ENCODE peak calls at places on chromosome 18, in seven cellular contexts. H is body of pancreas, Y is AG09309, Q is fibroblast of villous mesenchyme, E is Panc1, K is mesothelial cell of epicardium, L is epithelial cell of esophagus. V is an unnamed sample.

GRCh38 chr18:22900558-22901183 is 32.5 kb upstream of the RBBP8 start:
- DNase-seq in H (peak; percentile 65), Y (no peak), Q (no peak), E (no peak), K (no peak), L (no peak), V (peak; percentile 30)

GRCh38 chr18:58202406-58202730 is 158.3 kb downstream of the NEDD4L start:
- DNase-seq in H (no peak), Y (no peak), Q (no peak), E (no peak), K (no peak), L (peak; percentile 89), V (no peak)

GRCh38 chr18:10519999-10520935 is 5.6 kb upstream of the NAPG start:
- DNase-seq in H (peak; percentile 86), Y (peak; percentile 86), Q (peak; percentile 96), E (peak; percentile 33), K (peak; percentile 54), L (peak; percentile 88), V (peak; percentile 87)

GRCh38 chr18:23529597-23529996 is 26.3 kb downstream of the RMC1 start:
- DNase-seq in H (no peak), Y (no peak), Q (peak; percentile 59), E (peak; percentile 33), K (no peak), L (peak; percentile 90), V (no peak)

GRCh38 chr18:3605562-3606443 is 155.8 kb downstream of the TGIF1 start:
- DNase-seq in H (no peak), Y (no peak), Q (peak; percentile 72), E (no peak), K (no peak), L (no peak), V (no peak)

GRCh38 chr18:28526196-28526595 is 349.3 kb upstream of the CDH2 start:
- DNase-seq in H (no peak), Y (no peak), Q (no peak), E (no peak), K (no peak), L (no peak), V (no peak)

GRCh38 chr18:7600528-7601248 is 33.6 kb downstream of the PTPRM start:
- DNase-seq in H (no peak), Y (no peak), Q (no peak), E (no peak), K (no peak), L (no peak), V (no peak)

GRCh38 chr18:2797951-2798350 is 48.9 kb upstream of the EMILIN2 start:
- DNase-seq in H (no peak), Y (no peak), Q (no peak), E (no peak), K (no peak), L (no peak), V (no peak)

GRCh38 chr18:58196881-58197872 is 153.2 kb downstream of the NEDD4L start:
- DNase-seq in H (no peak), Y (no peak), Q (no peak), E (no peak), K (no peak), L (no peak), V (no peak)

GRCh38 chr18:2656237-2657042 is 914 bp downstream of the SMCHD1 start:
- DNase-seq in H (peak; percentile 56), Y (no peak), Q (peak; percentile 70), E (no peak), K (peak; percentile 24), L (peak; percentile 43), V (no peak)

GRCh38 chr18:14747513-14748474 is at the start of gene ANKRD30B:
- DNase-seq in H (no peak), Y (no peak), Q (no peak), E (no peak), K (no peak), L (no peak), V (no peak)

GRCh38 chr18:58845913-58846312 is 18.8 kb upstream of the ZNF532 start:
- DNase-seq in H (no peak), Y (no peak), Q (no peak), E (no peak), K (no peak), L (peak; percentile 14), V (no peak)

GRCh38 chr18:23718731-23719130 is 29.5 kb downstream of the LAMA3 start:
- DNase-seq in H (no peak), Y (no peak), Q (no peak), E (no peak), K (no peak), L (peak; percentile 16), V (no peak)

GRCh38 chr18:48803951-48804855 is 146.6 kb downstream of the SMAD7 start:
- DNase-seq in H (peak; percentile 5), Y (no peak), Q (no peak), E (no peak), K (no peak), L (no peak), V (no peak)

GRCh38 chr18:21444465-21445023 is 156.0 kb downstream of the ESCO1 start:
- DNase-seq in H (peak; percentile 22), Y (peak; percentile 24), Q (peak; percentile 71), E (peak; percentile 36), K (no peak), L (peak; percentile 77), V (peak; percentile 29)

GRCh38 chr18:37669991-37670534 is 104.5 kb upstream of the CELF4 start:
- DNase-seq in H (no peak), Y (no peak), Q (no peak), E (no peak), K (no peak), L (no peak), V (no peak)

GRCh38 chr18:5294618-5295230 is 802 bp downstream of the ZBTB14 start:
- DNase-seq in H (peak; percentile 66), Y (no peak), Q (peak; percentile 65), E (no peak), K (peak; percentile 36), L (peak; percentile 62), V (peak; percentile 16)

GRCh38 chr18:62812242-62812641 is 96.9 kb downstream of the PHLPP1 start:
- DNase-seq in H (no peak), Y (no peak), Q (peak; percentile 81), E (no peak), K (no peak), L (peak; percentile 24), V (no peak)

GRCh38 chr18:65983750-65984149 is 232.9 kb downstream of the CDH7 start:
- DNase-seq in H (no peak), Y (no peak), Q (no peak), E (no peak), K (no peak), L (peak; percentile 24), V (no peak)
- TF ChIP-seq CTCF in H (no peak), Y (no peak), Q (no peak), E (no peak), K (no peak), L (peak; percentile 45), V (no peak)

DNA sequence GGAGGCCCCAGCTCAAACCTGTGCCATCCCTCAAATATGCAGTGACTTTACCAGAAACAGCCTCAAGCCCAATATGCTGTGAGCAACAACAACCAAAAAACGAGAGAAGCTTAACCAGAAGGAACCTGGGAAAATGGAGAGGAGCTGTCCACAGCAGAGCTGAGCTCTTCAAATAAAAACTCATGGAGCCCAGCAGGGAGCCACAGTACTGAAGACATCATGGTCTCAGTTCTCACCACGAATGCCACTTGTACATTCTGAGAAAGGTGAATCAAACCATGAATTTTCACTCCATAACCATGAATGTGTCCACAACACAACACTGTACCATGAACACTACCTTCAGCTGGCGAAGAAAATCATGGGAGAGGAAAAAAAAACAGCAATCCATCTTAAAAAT is 50.5 kb downstream of the KLHL14 start:
- DNase-seq in H (no peak), Y (no peak), Q (no peak), E (no peak), K (no peak), L (no peak), V (no peak)
- TF ChIP-seq CTCF in H (no peak), Y (no peak), Q (no peak), E (no peak), K (no peak), L (no peak), V (no peak)

GRCh38 chr18:50203801-50204604 is 9.1 kb upstream of the MYO5B start:
- DNase-seq in H (peak; percentile 64), Y (no peak), Q (peak; percentile 37), E (no peak), K (peak; percentile 47), L (peak; percentile 71), V (no peak)
- TF ChIP-seq CTCF in H (peak; percentile 39), Y (peak; percentile 65), Q (peak; percentile 62), E (peak; percentile 68), K (peak; percentile 56), L (peak; percentile 76), V (peak; percentile 54)

DNA sequence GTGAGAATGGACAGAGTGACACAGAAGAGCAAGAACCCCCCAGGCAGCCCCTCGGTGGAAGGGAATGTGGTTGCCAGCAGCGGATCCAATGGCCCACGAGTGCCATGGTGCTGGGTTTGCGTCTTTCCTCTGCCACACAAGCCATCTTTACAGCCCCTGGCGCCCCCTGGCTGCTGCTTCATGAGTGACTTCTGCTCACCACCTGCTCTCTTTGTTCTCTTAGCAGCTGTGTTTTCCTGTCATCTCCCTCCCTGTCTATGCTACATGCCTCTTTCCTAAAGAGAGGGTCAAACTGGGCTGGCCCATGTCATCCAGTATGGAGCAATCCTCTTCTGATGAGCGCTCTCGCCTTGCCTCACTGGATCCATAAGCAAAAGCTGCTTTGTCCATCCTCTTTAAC is 300.0 kb upstream of the SMIM21 start:
- DNase-seq in H (peak; percentile 24), Y (peak; percentile 2), Q (peak; percentile 39), E (peak; percentile 8), K (no peak), L (peak; percentile 2), V (no peak)
- TF ChIP-seq CTCF in H (no peak), Y (peak; percentile 57), Q (peak; percentile 70), E (peak; percentile 77), K (peak; percentile 34), L (no peak), V (peak; percentile 50)

DNA sequence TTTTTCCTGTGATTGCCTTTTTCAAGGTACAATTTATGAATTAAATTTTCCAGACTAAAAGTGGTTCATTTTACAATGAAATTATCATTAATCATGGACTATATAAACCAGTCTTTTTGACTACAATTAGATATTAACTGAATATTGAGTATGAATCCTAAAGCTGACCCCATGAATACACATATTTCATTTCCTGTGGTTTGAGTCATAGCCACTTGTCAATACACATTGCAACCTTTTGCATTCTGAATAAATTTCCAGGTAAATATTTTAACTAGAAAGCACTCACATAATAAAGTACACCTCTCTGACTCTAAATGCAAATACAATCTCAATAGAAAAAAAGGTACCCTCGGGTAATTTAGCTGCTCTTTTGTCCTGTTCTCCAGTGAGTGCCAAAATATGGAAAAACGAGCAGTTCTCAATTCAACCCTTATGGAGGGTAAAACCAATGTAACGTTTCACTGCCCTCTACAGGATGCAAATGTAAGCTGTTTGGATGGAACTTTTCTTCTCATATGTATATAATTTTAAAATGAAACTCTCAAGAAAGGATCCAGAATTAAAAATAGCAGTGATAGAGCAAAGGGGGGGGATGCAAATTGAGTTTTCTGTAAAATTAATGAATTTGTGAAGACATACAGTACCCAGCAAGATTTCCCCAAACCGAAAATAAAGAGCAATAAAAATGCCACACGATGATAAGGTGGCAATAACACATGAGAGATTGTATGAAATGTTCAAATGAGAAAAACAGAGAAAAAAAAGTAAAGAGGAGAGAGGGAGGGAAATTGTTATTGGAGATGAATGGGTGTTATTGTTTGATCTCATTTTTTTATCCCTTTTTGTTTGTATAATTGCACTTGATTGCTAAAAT is 1795.7 kb upstream of the PIK3C3 start:
- DNase-seq in H (no peak), Y (no peak), Q (peak; percentile 19), E (no peak), K (no peak), L (peak; percentile 52), V (no peak)
- TF ChIP-seq CTCF in H (peak; percentile 22), Y (peak; percentile 12), Q (peak; percentile 45), E (peak; percentile 41), K (peak; percentile 20), L (peak; percentile 71), V (no peak)

GRCh38 chr18:47595816-47596501 is 334.5 kb downstream of the SMAD2 start:
- DNase-seq in H (no peak), Y (no peak), Q (no peak), E (peak; percentile 2), K (no peak), L (peak; percentile 14), V (no peak)
- TF ChIP-seq CTCF in H (no peak), Y (no peak), Q (peak; percentile 21), E (peak; percentile 55), K (peak; percentile 24), L (no peak), V (peak; percentile 20)

V was measured in AG09319.